ENCODE peak calls at places on chromosome 1, in nine cellular contexts. One of them, this sample, is unnamed.

GRCh38 chr1:117368116-117369108 is 1.2 kb downstream of the MAN1A2 start:
- DNase-seq in suprapubic skin: no peak
- DNase-seq in GM23338: no peak
- DNase-seq in breast epithelium: no peak
- DNase-seq in HL-60: no peak
- DNase-seq in GM12891: no peak
- DNase-seq in SK-N-SH: no peak
- DNase-seq in prostate gland: no peak
- DNase-seq in transverse colon: no peak
- DNase-seq in this sample: no peak

GRCh38 chr1:228459091-228459993 is 27.8 kb upstream of the RNF187 start:
- DNase-seq in suprapubic skin: peak; percentile 83
- DNase-seq in GM23338: peak; percentile 93
- DNase-seq in breast epithelium: no peak
- DNase-seq in HL-60: no peak
- DNase-seq in GM12891: peak; percentile 43
- DNase-seq in SK-N-SH: peak; percentile 82
- DNase-seq in prostate gland: no peak
- DNase-seq in transverse colon: peak; percentile 58
- DNase-seq in this sample: peak; percentile 85

GRCh38 chr1:118039170-118039569 is 109.6 kb downstream of the WDR3 start:
- DNase-seq in suprapubic skin: no peak
- DNase-seq in GM23338: no peak
- DNase-seq in breast epithelium: no peak
- DNase-seq in HL-60: peak; percentile 85
- DNase-seq in GM12891: no peak
- DNase-seq in SK-N-SH: no peak
- DNase-seq in prostate gland: no peak
- DNase-seq in transverse colon: no peak
- DNase-seq in this sample: no peak

GRCh38 chr1:211603191-211603701 is 24.3 kb upstream of the SLC30A1 start:
- DNase-seq in suprapubic skin: no peak
- DNase-seq in GM23338: no peak
- DNase-seq in breast epithelium: no peak
- DNase-seq in HL-60: no peak
- DNase-seq in GM12891: no peak
- DNase-seq in SK-N-SH: no peak
- DNase-seq in prostate gland: no peak
- DNase-seq in transverse colon: peak; percentile 60
- DNase-seq in this sample: no peak

GRCh38 chr1:58907398-58907797 is 123.6 kb upstream of the JUN start:
- DNase-seq in suprapubic skin: no peak
- DNase-seq in GM23338: no peak
- DNase-seq in breast epithelium: no peak
- DNase-seq in HL-60: no peak
- DNase-seq in GM12891: no peak
- DNase-seq in SK-N-SH: no peak
- DNase-seq in prostate gland: no peak
- DNase-seq in transverse colon: no peak
- DNase-seq in this sample: no peak

GRCh38 chr1:75166821-75167220 is 32.6 kb downstream of the LHX8 start:
- DNase-seq in suprapubic skin: no peak
- DNase-seq in GM23338: no peak
- DNase-seq in breast epithelium: no peak
- DNase-seq in HL-60: no peak
- DNase-seq in GM12891: no peak
- DNase-seq in SK-N-SH: no peak
- DNase-seq in prostate gland: no peak
- DNase-seq in transverse colon: no peak
- DNase-seq in this sample: no peak

GRCh38 chr1:178530037-178530402 is 17.1 kb downstream of the TEX35 start:
- DNase-seq in suprapubic skin: peak; percentile 43
- DNase-seq in GM23338: no peak
- DNase-seq in breast epithelium: peak; percentile 25
- DNase-seq in HL-60: no peak
- DNase-seq in GM12891: no peak
- DNase-seq in SK-N-SH: peak; percentile 45
- DNase-seq in prostate gland: no peak
- DNase-seq in transverse colon: no peak
- DNase-seq in this sample: no peak

GRCh38 chr1:60970081-60970509 is 112.3 kb upstream of the NFIA start:
- DNase-seq in suprapubic skin: no peak
- DNase-seq in GM23338: peak; percentile 30
- DNase-seq in breast epithelium: no peak
- DNase-seq in HL-60: no peak
- DNase-seq in GM12891: no peak
- DNase-seq in SK-N-SH: peak; percentile 50
- DNase-seq in prostate gland: no peak
- DNase-seq in transverse colon: no peak
- DNase-seq in this sample: no peak

GRCh38 chr1:110049801-110050601 is 15.6 kb downstream of the STRIP1 start:
- DNase-seq in suprapubic skin: peak; percentile 70
- DNase-seq in GM23338: no peak
- DNase-seq in breast epithelium: no peak
- DNase-seq in HL-60: no peak
- DNase-seq in GM12891: no peak
- DNase-seq in SK-N-SH: peak; percentile 81
- DNase-seq in prostate gland: peak; percentile 20
- DNase-seq in transverse colon: no peak
- DNase-seq in this sample: no peak

GRCh38 chr1:42529724-42530161 is 66.7 kb downstream of the CCDC30 start:
- DNase-seq in suprapubic skin: no peak
- DNase-seq in GM23338: no peak
- DNase-seq in breast epithelium: no peak
- DNase-seq in HL-60: no peak
- DNase-seq in GM12891: no peak
- DNase-seq in SK-N-SH: no peak
- DNase-seq in prostate gland: no peak
- DNase-seq in transverse colon: peak; percentile 7
- DNase-seq in this sample: no peak

GRCh38 chr1:41242645-41243171 is 602 bp upstream of the SCMH1 start:
- DNase-seq in suprapubic skin: no peak
- DNase-seq in GM23338: peak; percentile 45
- DNase-seq in breast epithelium: no peak
- DNase-seq in HL-60: no peak
- DNase-seq in GM12891: no peak
- DNase-seq in SK-N-SH: no peak
- DNase-seq in prostate gland: peak; percentile 6
- DNase-seq in transverse colon: no peak
- DNase-seq in this sample: no peak

GRCh38 chr1:170640581-170640980 is 23.4 kb upstream of the PRRX1 start:
- DNase-seq in suprapubic skin: no peak
- DNase-seq in GM23338: no peak
- DNase-seq in breast epithelium: no peak
- DNase-seq in HL-60: no peak
- DNase-seq in GM12891: no peak
- DNase-seq in SK-N-SH: no peak
- DNase-seq in prostate gland: no peak
- DNase-seq in transverse colon: no peak
- DNase-seq in this sample: no peak

GRCh38 chr1:42765271-42765670 is 1.6 kb downstream of the P3H1 start:
- DNase-seq in suprapubic skin: peak; percentile 8
- DNase-seq in GM23338: no peak
- DNase-seq in breast epithelium: no peak
- DNase-seq in HL-60: no peak
- DNase-seq in GM12891: no peak
- DNase-seq in SK-N-SH: no peak
- DNase-seq in prostate gland: no peak
- DNase-seq in transverse colon: no peak
- DNase-seq in this sample: no peak

GRCh38 chr1:69090170-69090569 is 477.6 kb upstream of the LRRC7 start:
- DNase-seq in suprapubic skin: no peak
- DNase-seq in GM23338: no peak
- DNase-seq in breast epithelium: no peak
- DNase-seq in HL-60: no peak
- DNase-seq in GM12891: no peak
- DNase-seq in SK-N-SH: no peak
- DNase-seq in prostate gland: no peak
- DNase-seq in transverse colon: no peak
- DNase-seq in this sample: no peak

GRCh38 chr1:14787604-14788003 is 189.1 kb downstream of the KAZN start:
- DNase-seq in suprapubic skin: no peak
- DNase-seq in GM23338: peak; percentile 41
- DNase-seq in breast epithelium: no peak
- DNase-seq in HL-60: no peak
- DNase-seq in GM12891: no peak
- DNase-seq in SK-N-SH: no peak
- DNase-seq in prostate gland: no peak
- DNase-seq in transverse colon: no peak
- DNase-seq in this sample: peak; percentile 55

GRCh38 chr1:187051618-187052232 is 223.0 kb downstream of the PLA2G4A start:
- DNase-seq in suprapubic skin: no peak
- DNase-seq in GM23338: peak; percentile 70
- DNase-seq in breast epithelium: no peak
- DNase-seq in HL-60: no peak
- DNase-seq in GM12891: peak; percentile 5
- DNase-seq in SK-N-SH: peak; percentile 16
- DNase-seq in prostate gland: no peak
- DNase-seq in transverse colon: no peak
- DNase-seq in this sample: no peak

GRCh38 chr1:201220388-201220715 is 29.7 kb downstream of the IGFN1 start:
- DNase-seq in suprapubic skin: no peak
- DNase-seq in GM23338: no peak
- DNase-seq in breast epithelium: no peak
- DNase-seq in HL-60: no peak
- DNase-seq in GM12891: no peak
- DNase-seq in SK-N-SH: no peak
- DNase-seq in prostate gland: no peak
- DNase-seq in transverse colon: no peak
- DNase-seq in this sample: no peak

GRCh38 chr1:53326598-53327182 is 1.2 kb downstream of the LRP8 start:
- DNase-seq in suprapubic skin: no peak
- DNase-seq in GM23338: peak; percentile 69
- DNase-seq in breast epithelium: no peak
- DNase-seq in HL-60: no peak
- DNase-seq in GM12891: peak; percentile 61
- DNase-seq in SK-N-SH: peak; percentile 76
- DNase-seq in prostate gland: no peak
- DNase-seq in transverse colon: no peak
- DNase-seq in this sample: no peak
- TF ChIP-seq POLR2AphosphoS5 in suprapubic skin: no peak
- TF ChIP-seq POLR2AphosphoS5 in GM23338: peak; percentile 22
- TF ChIP-seq POLR2AphosphoS5 in breast epithelium: no peak
- TF ChIP-seq POLR2AphosphoS5 in HL-60: peak; percentile 83
- TF ChIP-seq POLR2AphosphoS5 in GM12891: peak; percentile 17
- TF ChIP-seq POLR2AphosphoS5 in SK-N-SH: no peak
- TF ChIP-seq POLR2AphosphoS5 in prostate gland: no peak
- TF ChIP-seq POLR2AphosphoS5 in transverse colon: no peak
- TF ChIP-seq POLR2AphosphoS5 in this sample: peak; percentile 14

DNA sequence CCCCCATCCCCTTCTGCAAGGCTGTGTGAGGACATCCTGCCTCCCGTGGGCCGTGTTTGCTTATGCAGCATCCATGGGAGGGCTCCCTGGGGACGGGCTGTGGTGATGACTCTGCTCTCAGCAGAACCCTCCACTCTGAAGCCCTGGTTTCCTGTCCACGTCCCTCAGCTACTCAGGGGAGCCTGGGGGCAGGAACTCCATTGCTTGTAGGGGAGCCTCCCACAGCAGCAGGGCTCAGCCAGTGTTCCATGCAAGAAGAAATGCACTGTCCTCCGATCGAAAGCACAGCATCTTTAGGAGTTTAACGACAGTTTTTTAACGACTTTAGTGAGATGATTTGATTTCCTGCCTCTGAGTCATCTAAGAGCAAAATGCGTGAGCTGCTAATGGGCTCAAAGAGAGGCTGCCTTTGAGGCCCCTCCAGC is 8.3 kb upstream of the KCNAB2 start:
- DNase-seq in suprapubic skin: no peak
- DNase-seq in GM23338: no peak
- DNase-seq in breast epithelium: no peak
- DNase-seq in HL-60: peak; percentile 30
- DNase-seq in GM12891: peak; percentile 66
- DNase-seq in SK-N-SH: peak; percentile 57
- DNase-seq in prostate gland: no peak
- DNase-seq in transverse colon: no peak
- DNase-seq in this sample: no peak
- TF ChIP-seq POLR2AphosphoS5 in suprapubic skin: no peak
- TF ChIP-seq POLR2AphosphoS5 in GM23338: no peak
- TF ChIP-seq POLR2AphosphoS5 in breast epithelium: no peak
- TF ChIP-seq POLR2AphosphoS5 in HL-60: peak; percentile 16
- TF ChIP-seq POLR2AphosphoS5 in GM12891: no peak
- TF ChIP-seq POLR2AphosphoS5 in SK-N-SH: no peak
- TF ChIP-seq POLR2AphosphoS5 in prostate gland: no peak
- TF ChIP-seq POLR2AphosphoS5 in transverse colon: no peak
- TF ChIP-seq POLR2AphosphoS5 in this sample: no peak

DNA sequence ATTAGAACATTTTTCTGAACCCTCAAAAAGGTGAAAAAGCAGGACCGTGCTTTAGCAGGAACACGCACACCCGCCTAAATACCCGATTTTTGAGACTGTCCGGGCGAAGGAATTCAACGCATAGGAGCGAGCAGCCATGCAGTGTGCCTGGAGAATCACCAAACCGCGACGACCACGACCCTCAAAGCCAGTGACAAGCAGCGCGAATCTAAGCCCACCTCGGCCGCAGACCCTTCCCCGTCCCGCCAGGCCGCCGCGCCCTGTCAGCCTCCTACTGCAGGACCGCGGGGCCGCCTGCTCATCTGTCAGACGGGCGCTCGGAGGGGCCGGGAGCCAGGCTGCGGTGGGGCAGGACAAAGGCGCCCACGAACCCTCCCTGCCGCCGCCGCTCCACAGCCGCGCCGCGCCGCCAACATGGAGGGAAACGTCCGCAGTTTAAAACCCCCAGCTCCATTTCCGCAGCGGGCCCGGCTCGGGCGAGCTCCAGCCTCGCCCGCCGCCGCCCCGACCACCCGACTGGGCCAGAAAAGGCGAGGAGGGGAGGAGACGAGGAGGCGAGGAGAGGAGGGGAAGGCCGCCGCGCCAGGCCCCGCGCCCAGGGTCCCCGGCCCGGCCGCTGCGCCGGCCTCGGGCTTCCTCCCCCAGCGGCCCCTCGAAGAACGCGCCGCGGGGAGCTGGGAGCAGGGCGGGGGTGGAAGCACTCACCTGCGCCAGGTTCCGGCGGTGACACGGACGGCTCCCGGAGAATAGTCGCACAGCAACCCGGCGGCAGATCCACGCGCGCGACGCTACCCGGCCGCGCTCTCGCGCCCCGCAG is at the start of gene LBR:
- DNase-seq in suprapubic skin: peak; percentile 72
- DNase-seq in GM23338: peak; percentile 77
- DNase-seq in breast epithelium: no peak
- DNase-seq in HL-60: no peak
- DNase-seq in GM12891: peak; percentile 47
- DNase-seq in SK-N-SH: peak; percentile 85
- DNase-seq in prostate gland: no peak
- DNase-seq in transverse colon: peak; percentile 41
- DNase-seq in this sample: no peak
- TF ChIP-seq POLR2AphosphoS5 in suprapubic skin: no peak
- TF ChIP-seq POLR2AphosphoS5 in GM23338: no peak
- TF ChIP-seq POLR2AphosphoS5 in breast epithelium: no peak
- TF ChIP-seq POLR2AphosphoS5 in HL-60: peak; percentile 46
- TF ChIP-seq POLR2AphosphoS5 in GM12891: no peak
- TF ChIP-seq POLR2AphosphoS5 in SK-N-SH: no peak
- TF ChIP-seq POLR2AphosphoS5 in prostate gland: no peak
- TF ChIP-seq POLR2AphosphoS5 in transverse colon: no peak
- TF ChIP-seq POLR2AphosphoS5 in this sample: no peak

DNA sequence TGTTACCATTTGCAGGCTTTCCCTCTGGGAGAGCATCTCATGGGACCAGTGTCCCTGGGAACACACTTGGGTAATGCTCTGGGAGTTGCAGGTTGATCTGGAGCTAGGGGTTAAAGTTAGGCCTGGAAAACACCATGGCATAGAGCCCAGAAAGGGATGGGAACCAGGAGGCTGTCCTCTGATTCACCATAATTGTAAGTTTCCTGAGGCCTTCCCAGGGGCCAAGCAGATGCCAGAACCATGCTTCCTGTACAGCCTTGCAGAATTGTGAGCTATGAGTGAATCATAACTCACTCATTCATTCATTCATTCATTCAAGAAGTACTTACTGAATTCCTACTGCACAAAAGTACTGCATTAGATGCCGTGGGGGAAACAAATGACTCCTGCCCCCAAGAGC is 50.0 kb downstream of the LACTBL1 start:
- DNase-seq in suprapubic skin: no peak
- DNase-seq in GM23338: no peak
- DNase-seq in breast epithelium: no peak
- DNase-seq in HL-60: no peak
- DNase-seq in GM12891: no peak
- DNase-seq in SK-N-SH: no peak
- DNase-seq in prostate gland: no peak
- DNase-seq in transverse colon: no peak
- DNase-seq in this sample: no peak
- TF ChIP-seq POLR2AphosphoS5 in suprapubic skin: no peak
- TF ChIP-seq POLR2AphosphoS5 in GM23338: no peak
- TF ChIP-seq POLR2AphosphoS5 in breast epithelium: no peak
- TF ChIP-seq POLR2AphosphoS5 in HL-60: no peak
- TF ChIP-seq POLR2AphosphoS5 in GM12891: no peak
- TF ChIP-seq POLR2AphosphoS5 in SK-N-SH: no peak
- TF ChIP-seq POLR2AphosphoS5 in prostate gland: no peak
- TF ChIP-seq POLR2AphosphoS5 in transverse colon: no peak
- TF ChIP-seq POLR2AphosphoS5 in this sample: no peak